ENCODE peak calls at places on chromosomes 5 and 9, in eight cellular contexts. O is left cardiac atrium; R is NCI-H2081; P is AG09309; M is NCI-H446 treated with DMSO at 0.1 percent for 48 hours; J is Right ventricle myocardium superior; W is stimulated activated CD4-positive, alpha-beta T cell treated with anti-CD3 and anti-CD28 coated beads, Interleukin-1b, Interleukin-23, amount 100 ng/mL, for 24 hours; Y is kidney tubule cell. L is an unnamed sample.
A peak's percentile ranks its signal among the peaks of the same experiment; 100 is the strongest.

GRCh38 chr5:14665949-14666741 is 1.6 kb downstream of the OTULIN start:
- DNase-seq in O (no peak), R (peak; percentile 32), P (no peak), M (peak; percentile 22), J (no peak), W (no peak), Y (peak; percentile 55), L (peak; percentile 42)

GRCh38 chr5:147075187-147075586 is 159.6 kb upstream of the STK32A start:
- DNase-seq in O (no peak), R (no peak), P (no peak), M (no peak), J (no peak), W (no peak), Y (no peak), L (no peak)

GRCh38 chr5:132778129-132778528 is 1.1 kb upstream of the SEPTIN8 start:
- DNase-seq in O (no peak), R (no peak), P (no peak), M (no peak), J (no peak), W (no peak), Y (no peak), L (no peak)

GRCh38 chr5:7811715-7812114 is 39.2 kb downstream of the CFAP90 start:
- DNase-seq in O (no peak), R (no peak), P (no peak), M (no peak), J (no peak), W (no peak), Y (no peak), L (no peak)

GRCh38 chr9:120856700-120857099 is 14.0 kb upstream of the PSMD5 start:
- DNase-seq in O (no peak), R (peak; percentile 33), P (no peak), M (peak; percentile 65), J (no peak), W (no peak), Y (no peak), L (no peak)

GRCh38 chr5:54285573-54286124 is 24.7 kb downstream of the ARL15 start:
- DNase-seq in O (no peak), R (no peak), P (no peak), M (no peak), J (no peak), W (no peak), Y (no peak), L (no peak)

GRCh38 chr5:122089614-122090013 is 11.6 kb upstream of the LOX start:
- DNase-seq in O (no peak), R (no peak), P (peak; percentile 86), M (no peak), J (no peak), W (no peak), Y (peak; percentile 20), L (no peak)

GRCh38 chr5:83645936-83646335 is 74.7 kb downstream of the HAPLN1 start:
- DNase-seq in O (no peak), R (no peak), P (no peak), M (no peak), J (no peak), W (no peak), Y (no peak), L (no peak)

GRCh38 chr5:66643383-66643782 is 47.2 kb downstream of the MAST4 start:
- DNase-seq in O (no peak), R (no peak), P (no peak), M (no peak), J (no peak), W (no peak), Y (no peak), L (no peak)

GRCh38 chr5:68000805-68001204 is 214.8 kb upstream of the PIK3R1 start:
- DNase-seq in O (no peak), R (no peak), P (no peak), M (no peak), J (no peak), W (no peak), Y (no peak), L (no peak)

GRCh38 chr9:126499005-126499910 is 114.5 kb upstream of the LMX1B start:
- DNase-seq in O (no peak), R (no peak), P (no peak), M (no peak), J (peak; percentile 61), W (no peak), Y (peak; percentile 38), L (peak; percentile 64)

L was measured in mesendoderm.